ENCODE peak calls at places on chromosomes 1 and 21, in nine cellular contexts. F, D, E, V, L, B, Q, T and P are unnamed samples.

GRCh38 chr21:41647806-41648561 is 118.9 kb downstream of the RIPK4 start:
- DNase-seq in B (no peak), E (no peak), V (no peak), L (no peak), T (no peak), F (no peak), Q (no peak), D (no peak), P (no peak)

GRCh38 chr1:7036393-7036792 is 251.1 kb downstream of the CAMTA1 start:
- DNase-seq in T (no peak), V (no peak), B (no peak), D (no peak), L (no peak), E (no peak), F (no peak), Q (no peak), P (no peak)

GRCh38 chr1:19310720-19311502 is 1.0 kb downstream of the AKR7A2 start:
- DNase-seq in F (peak), Q (no peak), E (peak), V (no peak), L (no peak), B (no peak), T (no peak), D (no peak), P (no peak)

GRCh38 chr1:19616489-19616888 is 27.6 kb upstream of the NBL1 start:
- DNase-seq in V (no peak), Q (no peak), D (no peak), B (no peak), T (no peak), F (peak), L (no peak), E (no peak), P (no peak)

GRCh38 chr1:177077734-177078489 is 86.6 kb downstream of the ASTN1 start:
- DNase-seq in V (no peak), T (no peak), L (no peak), F (no peak), B (peak), D (no peak), E (no peak), Q (no peak), P (peak)

GRCh38 chr1:106498238-106498637 is 558.2 kb upstream of the PRMT6 start:
- DNase-seq in V (no peak), D (no peak), E (no peak), B (no peak), T (no peak), Q (no peak), F (peak), L (no peak), P (no peak)

GRCh38 chr1:36160949-36161485 is 5.1 kb downstream of the MAP7D1 start:
- DNase-seq in T (peak), V (peak), F (peak), E (peak), Q (peak), B (peak), L (peak), D (peak), P (peak)

GRCh38 chr1:2236695-2237677 is 8.9 kb downstream of the SKI start:
- DNase-seq in V (no peak), T (peak), B (peak), D (no peak), Q (peak), F (no peak), E (no peak), L (peak), P (no peak)

GRCh38 chr21:35911412-35912191 is 148.7 kb downstream of the SETD4 start:
- DNase-seq in E (no peak), B (no peak), D (no peak), T (no peak), L (no peak), Q (no peak), F (no peak), V (no peak), P (no peak)

GRCh38 chr1:27358038-27358927 is 8.5 kb downstream of the MAP3K6 start:
- DNase-seq in B (no peak), D (no peak), Q (no peak), F (no peak), L (no peak), V (no peak), E (no peak), T (no peak), P (no peak)

GRCh38 chr1:58874327-58874726 is 90.5 kb upstream of the JUN start:
- DNase-seq in V (no peak), B (no peak), Q (no peak), E (no peak), T (no peak), L (no peak), F (no peak), D (no peak), P (no peak)

GRCh38 chr1:65009724-65010420 is 43.5 kb upstream of the JAK1 start:
- DNase-seq in F (no peak), Q (no peak), B (no peak), V (no peak), D (no peak), L (peak), E (no peak), T (no peak), P (no peak)